ENCODE peak calls at places on chromosome 16, in six cellular contexts. One of them, this sample, is unnamed.

GRCh38 chr16:73610605-73611177 is 562.8 kb upstream of the ZFHX3 start:
- DNase-seq in mammary epithelial cell: no peak
- DNase-seq in transverse colon: no peak
- DNase-seq in GM23338: no peak
- DNase-seq in ascending aorta: no peak
- DNase-seq in stomach: no peak
- DNase-seq in this sample: no peak

GRCh38 chr16:23155445-23156049 is 6.3 kb upstream of the USP31 start:
- DNase-seq in stomach: peak; percentile 44
- DNase-seq in GM23338: peak; percentile 54
- DNase-seq in mammary epithelial cell: no peak
- DNase-seq in ascending aorta: no peak
- DNase-seq in transverse colon: peak; percentile 13
- DNase-seq in this sample: no peak

GRCh38 chr16:85591381-85591780 is 21.7 kb upstream of the GSE1 start:
- DNase-seq in GM23338: peak; percentile 10
- DNase-seq in mammary epithelial cell: no peak
- DNase-seq in transverse colon: no peak
- DNase-seq in stomach: no peak
- DNase-seq in ascending aorta: no peak
- DNase-seq in this sample: no peak

GRCh38 chr16:20387978-20388377 is 16.6 kb downstream of the PDILT start:
- DNase-seq in stomach: no peak
- DNase-seq in mammary epithelial cell: no peak
- DNase-seq in transverse colon: no peak
- DNase-seq in GM23338: no peak
- DNase-seq in ascending aorta: no peak
- DNase-seq in this sample: no peak

GRCh38 chr16:14418795-14419225 is 211.2 kb downstream of the PARN start:
- DNase-seq in stomach: peak; percentile 37
- DNase-seq in mammary epithelial cell: no peak
- DNase-seq in transverse colon: no peak
- DNase-seq in ascending aorta: peak; percentile 13
- DNase-seq in GM23338: no peak
- DNase-seq in this sample: no peak

GRCh38 chr16:15961060-15961511 is 11.7 kb downstream of the ABCC1 start:
- DNase-seq in stomach: no peak
- DNase-seq in GM23338: no peak
- DNase-seq in ascending aorta: no peak
- DNase-seq in transverse colon: no peak
- DNase-seq in mammary epithelial cell: no peak
- DNase-seq in this sample: peak; percentile 50

GRCh38 chr16:3256876-3257465 is 538 bp upstream of the MEFV start:
- DNase-seq in stomach: no peak
- DNase-seq in ascending aorta: no peak
- DNase-seq in transverse colon: no peak
- DNase-seq in mammary epithelial cell: no peak
- DNase-seq in GM23338: no peak
- DNase-seq in this sample: no peak

GRCh38 chr16:70789231-70789926 is 11.6 kb downstream of the VAC14 start:
- DNase-seq in GM23338: no peak
- DNase-seq in ascending aorta: no peak
- DNase-seq in transverse colon: peak; percentile 30
- DNase-seq in stomach: peak; percentile 47
- DNase-seq in mammary epithelial cell: peak; percentile 66
- DNase-seq in this sample: peak; percentile 53

GRCh38 chr16:28181557-28181914 is 30.2 kb downstream of the XPO6 start:
- DNase-seq in transverse colon: no peak
- DNase-seq in GM23338: no peak
- DNase-seq in stomach: peak; percentile 35
- DNase-seq in mammary epithelial cell: peak; percentile 84
- DNase-seq in ascending aorta: no peak
- DNase-seq in this sample: peak; percentile 89

GRCh38 chr16:81449241-81449640 is 4.6 kb downstream of the CMIP start:
- DNase-seq in ascending aorta: no peak
- DNase-seq in stomach: no peak
- DNase-seq in transverse colon: no peak
- DNase-seq in GM23338: no peak
- DNase-seq in mammary epithelial cell: no peak
- DNase-seq in this sample: no peak
- H3K4me3 ChIP-seq in ascending aorta: no peak overlapping the region
- H3K4me3 ChIP-seq in stomach: no peak overlapping the region
- H3K4me3 ChIP-seq in transverse colon: no peak overlapping the region
- H3K4me3 ChIP-seq in GM23338: no peak overlapping the region
- H3K4me3 ChIP-seq in mammary epithelial cell: no peak overlapping the region
- H3K4me3 ChIP-seq in this sample: no peak overlapping the region

GRCh38 chr16:57502048-57502775 is 15.9 kb upstream of the DOK4 start:
- DNase-seq in mammary epithelial cell: no peak
- DNase-seq in transverse colon: no peak
- DNase-seq in GM23338: no peak
- DNase-seq in ascending aorta: no peak
- DNase-seq in stomach: no peak
- DNase-seq in this sample: no peak
- H3K27me3 ChIP-seq in mammary epithelial cell: no peaks in the 10 kb centered on the region
- H3K27me3 ChIP-seq in transverse colon: no peaks in the 10 kb centered on the region
- H3K27me3 ChIP-seq in GM23338: no peaks in the 10 kb centered on the region
- H3K27me3 ChIP-seq in ascending aorta: no peaks in the 10 kb centered on the region
- H3K27me3 ChIP-seq in stomach: peaks cover under 1% of the 10 kb centered on the region
- H3K27me3 ChIP-seq in this sample: no peaks in the 10 kb centered on the region

DNA sequence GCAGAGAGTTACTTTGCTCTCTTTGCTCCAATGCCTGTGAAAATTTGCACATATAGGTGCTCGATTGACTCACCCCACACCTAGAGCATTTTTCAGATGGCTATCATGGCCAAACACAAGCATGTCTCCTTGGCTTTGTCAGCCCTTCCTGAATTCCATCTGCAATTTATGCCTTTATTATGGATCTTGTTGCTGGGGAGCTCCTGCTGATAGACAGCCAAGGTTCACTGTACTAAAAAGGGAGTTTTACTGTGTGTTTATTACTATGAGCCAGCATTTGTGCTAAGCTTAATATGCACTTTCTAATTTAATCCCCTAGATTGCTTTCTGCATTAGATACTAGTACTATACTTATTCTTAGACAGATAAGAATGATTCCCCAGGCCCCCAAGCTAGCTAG is 93.3 kb downstream of the TOX3 start:
- DNase-seq in ascending aorta: no peak
- DNase-seq in mammary epithelial cell: no peak
- DNase-seq in stomach: no peak
- DNase-seq in GM23338: no peak
- DNase-seq in transverse colon: peak; percentile 12
- DNase-seq in this sample: no peak
- H3K27ac ChIP-seq in ascending aorta: no peak overlapping the region
- H3K27ac ChIP-seq in mammary epithelial cell: no peak overlapping the region
- H3K27ac ChIP-seq in stomach: no peak overlapping the region
- H3K27ac ChIP-seq in GM23338: no peak overlapping the region
- H3K27ac ChIP-seq in transverse colon: peak overlapping the region; percentile 40
- H3K27ac ChIP-seq in this sample: no peak overlapping the region

DNA sequence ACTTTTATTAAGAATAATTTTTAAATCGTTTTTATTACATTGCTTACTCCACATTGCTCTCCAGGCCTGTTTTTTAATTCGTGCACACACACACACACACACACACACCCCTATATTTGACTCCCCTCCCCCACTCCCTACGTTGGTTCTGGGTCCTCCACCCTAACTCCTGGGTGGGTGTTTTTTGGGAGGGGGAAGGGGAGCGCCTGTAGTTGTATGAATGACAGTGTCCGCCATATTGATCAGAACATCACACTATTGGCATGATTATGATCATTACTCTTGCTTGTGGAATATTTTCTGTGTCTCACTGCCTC is 1.3 kb downstream of the GNAO1 start:
- DNase-seq in GM23338: no peak
- DNase-seq in stomach: no peak
- DNase-seq in mammary epithelial cell: no peak
- DNase-seq in ascending aorta: no peak
- DNase-seq in transverse colon: no peak
- DNase-seq in this sample: no peak
- H3K4me3 ChIP-seq in GM23338: peak overlapping the region; percentile 93
- H3K4me3 ChIP-seq in stomach: peak overlapping the region; percentile 76
- H3K4me3 ChIP-seq in mammary epithelial cell: no peak overlapping the region
- H3K4me3 ChIP-seq in ascending aorta: peak overlapping the region; percentile 93
- H3K4me3 ChIP-seq in transverse colon: peak overlapping the region; percentile 50
- H3K4me3 ChIP-seq in this sample: peak overlapping the region; percentile 55